ENCODE peak calls at places on chromosome X, in six cellular contexts. H, G, F, Q, S and M are unnamed samples.

GRCh38 chrX:132948648-132949260 is 9.7 kb downstream of the HS6ST2 start:
- DNase-seq in H (no peak), G (no peak), F (no peak), Q (peak; percentile 58), S (no peak), M (no peak)

GRCh38 chrX:70436380-70436779 is 8.3 kb upstream of the DLG3 start:
- DNase-seq in H (no peak), G (no peak), F (no peak), Q (peak; percentile 84), S (no peak), M (no peak)

GRCh38 chrX:1564750-1565683 is 26.4 kb upstream of the AKAP17A start:
- DNase-seq in H (peak; percentile 24), G (no peak), F (no peak), Q (no peak), S (no peak), M (no peak)

GRCh38 chrX:12949927-12950656 is 24.8 kb upstream of the TMSB4X start:
- DNase-seq in H (peak; percentile 87), G (peak; percentile 54), F (peak; percentile 99), Q (no peak), S (no peak), M (peak; percentile 72)

GRCh38 chrX:153459976-153460375 is 10.4 kb downstream of the HAUS7 start:
- DNase-seq in H (no peak), G (no peak), F (no peak), Q (no peak), S (no peak), M (no peak)

GRCh38 chrX:23727206-23727605 is 15.9 kb downstream of the ACOT9 start:
- DNase-seq in H (no peak), G (no peak), F (no peak), Q (no peak), S (no peak), M (no peak)

GRCh38 chrX:150088766-150089518 is 150.7 kb upstream of the EOLA2 start:
- DNase-seq in H (no peak), G (no peak), F (no peak), Q (no peak), S (no peak), M (no peak)

GRCh38 chrX:100750901-100751300 is 19.0 kb upstream of the SYTL4 start:
- DNase-seq in H (no peak), G (no peak), F (no peak), Q (no peak), S (no peak), M (no peak)

GRCh38 chrX:78747471-78747870 is at the start of gene LPAR4:
- DNase-seq in H (no peak), G (no peak), F (no peak), Q (peak; percentile 67), S (no peak), M (no peak)

GRCh38 chrX:11438767-11439166 is 145.6 kb downstream of the AMELX start:
- DNase-seq in H (no peak), G (no peak), F (no peak), Q (no peak), S (no peak), M (no peak)

GRCh38 chrX:51743179-51743957 is at the start of gene GSPT2:
- DNase-seq in H (peak; percentile 76), G (no peak), F (peak; percentile 34), Q (peak; percentile 79), S (no peak), M (peak; percentile 72)

GRCh38 chrX:57984620-57985019 is 74.4 kb upstream of the ZXDA start:
- DNase-seq in H (no peak), G (no peak), F (no peak), Q (no peak), S (no peak), M (no peak)

GRCh38 chrX:151151668-151152267 is 24.6 kb upstream of the GPR50 start:
- DNase-seq in H (no peak), G (no peak), F (no peak), Q (peak; percentile 57), S (peak; percentile 46), M (no peak)

GRCh38 chrX:110257889-110258288 is 60.0 kb downstream of the AMMECR1 start:
- DNase-seq in H (no peak), G (no peak), F (no peak), Q (no peak), S (no peak), M (no peak)

GRCh38 chrX:2397648-2398340 is 103.0 kb downstream of the DHRSX start:
- DNase-seq in H (peak; percentile 71), G (no peak), F (no peak), Q (peak; percentile 49), S (no peak), M (no peak)

DNA sequence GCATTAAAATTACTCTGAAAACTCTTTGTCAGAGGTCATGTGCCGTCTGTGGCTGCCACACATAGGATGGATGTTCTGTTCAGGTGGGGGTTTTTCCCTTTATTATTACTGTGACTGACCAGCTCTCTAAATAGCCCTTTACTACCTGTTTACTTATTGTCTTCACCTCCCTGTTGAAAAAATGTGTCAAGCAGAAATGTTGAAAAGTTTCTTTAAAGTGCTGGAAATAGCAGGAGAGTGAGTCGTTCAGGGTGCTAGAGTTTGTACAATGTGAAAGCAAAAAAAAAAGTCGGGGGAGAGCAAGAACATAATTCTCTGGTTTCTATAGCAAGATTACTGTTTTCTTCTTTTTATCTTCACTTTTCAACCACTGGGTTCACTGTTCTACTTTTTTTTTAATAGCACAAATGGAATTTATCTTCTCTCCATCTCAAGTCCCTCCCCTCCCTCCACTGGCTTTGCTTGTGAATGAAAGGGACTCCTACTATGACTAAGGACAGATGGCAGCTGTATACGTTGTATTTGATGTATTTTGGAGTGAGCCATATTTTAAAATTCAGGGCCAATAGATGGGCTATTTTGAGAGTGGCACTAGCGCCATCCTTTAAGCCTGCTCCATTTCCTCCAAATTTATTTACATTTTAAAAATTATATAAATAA is 33.3 kb downstream of the ARX start:
- DNase-seq in H (no peak), G (no peak), F (no peak), Q (no peak), S (no peak), M (no peak)
- TF ChIP-seq CTCF in H (no peak), G (no peak), F (no peak), Q (no peak), S (no peak), M (no peak)

DNA sequence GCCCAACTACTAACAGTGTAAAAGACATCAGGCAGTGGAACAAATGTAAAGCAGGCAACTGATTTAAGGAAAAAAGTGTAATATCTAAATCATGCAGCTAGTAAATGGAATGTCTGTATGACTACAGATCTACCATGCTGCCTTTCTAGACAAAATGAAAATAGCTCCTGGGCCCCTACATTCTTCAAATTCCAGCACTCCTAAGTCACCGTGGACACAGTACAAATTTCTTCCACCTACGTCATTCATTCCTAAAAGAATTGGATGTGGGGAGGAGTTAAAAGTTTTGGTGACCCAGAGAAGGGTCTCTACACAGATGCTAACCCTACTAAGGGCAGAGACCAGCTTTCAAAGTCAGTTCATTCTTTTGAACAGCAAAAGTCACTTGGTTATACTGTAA is 137.2 kb upstream of the ARHGEF9 start:
- DNase-seq in H (no peak), G (no peak), F (no peak), Q (no peak), S (no peak), M (no peak)
- H3K4me1 ChIP-seq in H (no peaks in the 10 kb centered on the region), G (peaks cover 21% of the 10 kb centered on the region), F (no peaks in the 10 kb centered on the region), Q (no peaks in the 10 kb centered on the region), S (no peaks in the 10 kb centered on the region), M (peaks cover 13% of the 10 kb centered on the region)

GRCh38 chrX:139199945-139200344 is 330.6 kb upstream of the F9 start:
- DNase-seq in H (no peak), G (no peak), F (no peak), Q (no peak), S (no peak), M (no peak)
- H3K27me3 ChIP-seq in H (peaks cover 19% of the 10 kb centered on the region), G (no peaks in the 10 kb centered on the region), F (no peaks in the 10 kb centered on the region), Q (no peaks in the 10 kb centered on the region), S (no peaks in the 10 kb centered on the region), M (no peaks in the 10 kb centered on the region)

GRCh38 chrX:27591938-27592337 is 1.8 kb downstream of the DCAF8L2 start:
- DNase-seq in H (no peak), G (no peak), F (no peak), Q (peak; percentile 57), S (no peak), M (no peak)

GRCh38 chrX:27590044-27590443 is at the start of gene DCAF8L2:
- DNase-seq in H (no peak), G (no peak), F (no peak), Q (no peak), S (no peak), M (no peak)
- TF ChIP-seq CTCF in H (no peak), G (no peak), F (no peak), Q (no peak), S (no peak), M (no peak)

GRCh38 chrX:68703369-68703768 is 55.9 kb downstream of the STARD8 start:
- DNase-seq in H (no peak), G (no peak), F (no peak), Q (no peak), S (no peak), M (no peak)

GRCh38 chrX:68697465-68698125 is 50.1 kb downstream of the STARD8 start:
- DNase-seq in H (no peak), G (no peak), F (no peak), Q (no peak), S (no peak), M (no peak)

GRCh38 chrX:68697036-68697435 is 49.6 kb downstream of the STARD8 start:
- DNase-seq in H (no peak), G (no peak), F (no peak), Q (no peak), S (no peak), M (no peak)

GRCh38 chrX:68698955-68699354 is 51.5 kb downstream of the STARD8 start:
- DNase-seq in H (no peak), G (no peak), F (no peak), Q (peak; percentile 67), S (no peak), M (no peak)

DNA sequence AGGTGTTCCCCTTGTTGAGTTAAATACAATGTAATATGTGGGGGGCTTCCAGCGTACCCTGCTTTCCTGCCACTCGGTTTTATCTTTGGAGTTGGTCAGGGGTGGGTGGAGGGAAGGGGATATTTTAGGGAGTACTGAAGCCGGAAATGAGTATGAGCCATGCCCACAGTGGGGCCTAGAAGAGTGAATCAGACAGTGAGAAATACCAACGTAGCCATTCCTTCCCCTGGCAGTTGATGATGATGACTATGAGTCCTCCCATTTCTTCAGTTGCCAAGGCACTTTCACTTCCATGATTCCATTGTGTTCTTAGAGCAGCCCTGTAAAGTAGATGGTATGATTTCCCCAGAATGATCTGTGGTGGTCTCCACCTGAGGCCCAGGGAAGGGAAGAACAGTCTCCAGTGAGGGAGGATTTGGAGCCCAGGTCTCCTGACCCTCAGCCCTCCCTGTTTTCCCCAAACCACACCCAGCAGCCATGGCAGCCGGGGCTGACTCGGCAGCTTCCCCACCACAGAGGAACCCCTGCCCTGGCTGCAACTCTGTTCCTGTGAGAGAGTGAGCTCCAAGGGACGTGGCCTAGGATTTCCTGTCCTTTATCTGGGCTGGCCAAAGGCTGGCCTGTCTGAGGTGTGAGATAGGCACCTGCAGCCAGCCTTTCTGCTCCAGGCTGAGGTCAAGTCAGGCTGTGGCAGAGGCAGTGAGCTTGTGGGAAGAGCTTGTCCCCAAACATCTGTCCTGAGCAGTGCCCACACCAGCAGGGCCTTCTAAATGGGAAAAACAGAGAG is 52.7 kb downstream of the STARD8 start:
- DNase-seq in H (no peak), G (no peak), F (no peak), Q (no peak), S (no peak), M (no peak)
- H3K4me1 ChIP-seq in H (no peaks in the 10 kb centered on the region), G (no peaks in the 10 kb centered on the region), F (no peaks in the 10 kb centered on the region), Q (no peaks in the 10 kb centered on the region), S (no peaks in the 10 kb centered on the region), M (no peaks in the 10 kb centered on the region)

GRCh38 chrX:18041656-18042055 is 179.0 kb downstream of the BEND2 start:
- DNase-seq in H (no peak), G (no peak), F (no peak), Q (no peak), S (no peak), M (no peak)
- H3K27me3 ChIP-seq in H (no peaks in the 10 kb centered on the region), G (no peaks in the 10 kb centered on the region), F (no peaks in the 10 kb centered on the region), Q (no peaks in the 10 kb centered on the region), S (no peaks in the 10 kb centered on the region), M (no peaks in the 10 kb centered on the region)